ENCODE peak calls at places on chromosomes 12 and 14, in seven cellular contexts. M, K, F, U, Z, E and O are unnamed samples.

GRCh38 chr12:28232212-28232928 is 42.1 kb downstream of the CCDC91 start:
- DNase-seq in M (no peak), K (no peak), F (no peak), U (no peak), Z (no peak), E (no peak), O (no peak)

GRCh38 chr12:47817272-47818006 is 2.3 kb downstream of the HDAC7 start:
- DNase-seq in M (no peak), K (no peak), F (no peak), U (peak; percentile 46), Z (no peak), E (no peak), O (no peak)

GRCh38 chr12:57224973-57225679 is 4.4 kb upstream of the SHMT2 start:
- DNase-seq in M (no peak), K (peak; percentile 63), F (no peak), U (no peak), Z (no peak), E (peak; percentile 71), O (no peak)

GRCh38 chr14:76837524-76837923 is 11.3 kb downstream of the LRRC74A start:
- DNase-seq in M (no peak), K (no peak), F (no peak), U (no peak), Z (no peak), E (no peak), O (no peak)

GRCh38 chr14:96151242-96151641 is 53.4 kb upstream of the BDKRB2 start:
- DNase-seq in M (no peak), K (no peak), F (no peak), U (no peak), Z (no peak), E (no peak), O (peak; percentile 33)

GRCh38 chr12:109065154-109065852 is 12.9 kb downstream of the USP30 start:
- DNase-seq in M (no peak), K (no peak), F (no peak), U (no peak), Z (no peak), E (no peak), O (no peak)

GRCh38 chr14:51472881-51473280 is 178.8 kb upstream of the FRMD6 start:
- DNase-seq in M (peak; percentile 86), K (peak; percentile 41), F (peak; percentile 78), U (peak; percentile 46), Z (peak; percentile 27), E (no peak), O (no peak)

GRCh38 chr12:124248862-124249825 is 45.7 kb upstream of the RFLNA start:
- DNase-seq in M (no peak), K (no peak), F (peak; percentile 34), U (peak; percentile 26), Z (peak; percentile 68), E (no peak), O (no peak)

GRCh38 chr14:23801766-23802165 is 151.8 kb upstream of the DHRS4 start:
- DNase-seq in M (no peak), K (no peak), F (no peak), U (no peak), Z (no peak), E (no peak), O (no peak)

GRCh38 chr12:62783881-62784280 is 151.1 kb downstream of the PPM1H start:
- DNase-seq in M (no peak), K (no peak), F (no peak), U (no peak), Z (no peak), E (no peak), O (no peak)

DNA sequence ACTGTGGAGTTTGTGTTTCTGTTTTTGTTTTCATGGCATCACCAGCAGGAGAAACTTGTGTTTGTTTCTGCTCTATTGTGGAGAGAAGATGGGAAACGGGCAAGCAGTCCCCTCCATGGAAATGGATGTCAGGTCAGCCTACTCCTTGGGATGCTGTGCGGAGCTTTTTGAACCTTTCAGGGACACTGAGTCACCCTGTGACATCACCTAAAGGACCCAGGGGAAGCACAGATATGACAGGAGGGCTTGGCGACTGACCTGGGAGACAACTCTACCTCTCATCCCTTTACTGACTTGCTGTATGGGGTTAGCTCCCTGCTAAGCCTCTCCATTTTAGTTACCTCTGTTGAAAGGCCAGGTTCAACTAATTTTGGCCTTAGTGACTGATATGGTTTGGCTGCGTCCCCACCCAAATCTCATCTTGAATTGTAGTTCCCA is 706.9 kb upstream of the TMEM132C start:
- DNase-seq in M (no peak), K (no peak), F (no peak), U (no peak), Z (no peak), E (no peak), O (no peak)
- TF ChIP-seq CTCF in M (no peak), K (no peak), F (no peak), U (no peak), Z (no peak), E (no peak), O (no peak)

GRCh38 chr12:71138011-71138410 is 19.8 kb downstream of the TSPAN8 start:
- DNase-seq in M (no peak), K (no peak), F (no peak), U (no peak), Z (no peak), E (no peak), O (no peak)
- TF ChIP-seq CTCF in M (peak; percentile 16), K (peak; percentile 31), F (no peak), U (no peak), Z (no peak), E (no peak), O (no peak)

DNA sequence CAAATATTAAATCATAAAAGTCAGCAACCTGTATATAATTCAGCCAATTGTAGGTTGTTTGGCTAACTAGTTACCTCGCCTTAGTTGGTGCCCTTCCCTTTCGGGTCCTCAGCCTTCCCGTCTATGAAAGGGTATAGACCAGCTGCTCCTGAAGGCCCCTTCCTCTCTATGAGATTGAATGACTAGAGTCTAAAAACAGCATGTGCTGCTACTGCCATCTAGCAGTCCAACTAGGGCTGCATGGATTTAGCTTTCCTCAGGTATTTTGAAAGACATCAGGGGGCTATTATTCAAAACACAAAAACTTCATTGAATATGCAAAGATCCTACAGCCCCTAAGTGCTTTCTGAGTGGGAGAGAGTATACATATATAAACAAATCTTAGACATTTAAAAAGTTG is 37.0 kb upstream of the TMEM263 start:
- DNase-seq in M (peak; percentile 62), K (peak; percentile 12), F (no peak), U (peak; percentile 9), Z (no peak), E (no peak), O (no peak)
- TF ChIP-seq CTCF in M (peak; percentile 79), K (peak; percentile 27), F (peak; percentile 81), U (peak; percentile 57), Z (peak; percentile 36), E (peak; percentile 66), O (no peak)

GRCh38 chr12:14937689-14938088 is 648 bp downstream of the ERP27 start:
- DNase-seq in M (no peak), K (no peak), F (no peak), U (no peak), Z (no peak), E (no peak), O (no peak)
- TF ChIP-seq CTCF in M (peak; percentile 28), K (peak; percentile 22), F (peak; percentile 16), U (peak; percentile 13), Z (no peak), E (peak; percentile 15), O (no peak)

GRCh38 chr12:4277205-4277543 is 3.6 kb downstream of the CCND2 start:
- DNase-seq in M (no peak), K (no peak), F (no peak), U (no peak), Z (no peak), E (no peak), O (no peak)
- TF ChIP-seq CTCF in M (no peak), K (no peak), F (no peak), U (no peak), Z (no peak), E (no peak), O (peak; percentile 57)

DNA sequence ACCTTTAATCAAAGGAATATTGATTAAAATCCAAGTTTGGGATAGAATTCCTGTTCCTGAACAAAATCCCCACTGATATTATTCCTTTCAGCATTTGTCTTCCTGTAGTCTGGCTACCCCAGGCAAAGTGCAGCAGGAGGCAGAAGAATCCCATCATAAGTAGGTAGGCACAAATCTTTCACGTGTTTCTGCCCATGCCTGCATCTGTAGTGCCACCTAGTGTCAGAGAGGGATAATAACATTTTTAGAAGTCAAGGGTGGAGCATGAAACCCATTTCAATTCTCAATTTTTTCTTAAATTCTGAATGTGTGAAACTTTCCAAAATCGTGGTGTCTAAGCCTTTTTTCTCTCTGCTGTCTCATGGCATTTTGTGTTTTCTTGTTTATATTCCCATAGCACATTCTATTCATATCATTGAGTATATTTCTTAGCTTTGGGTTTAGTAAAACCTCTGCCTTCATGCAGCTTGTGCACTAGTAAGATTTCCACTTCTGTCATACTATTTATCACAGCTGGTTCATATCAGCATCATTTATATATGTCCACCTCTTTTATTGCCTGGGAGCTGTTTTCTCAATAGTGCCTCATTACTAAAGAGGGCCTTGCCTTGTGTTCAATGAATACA is 47.8 kb upstream of the RERG start:
- DNase-seq in M (peak; percentile 83), K (peak; percentile 52), F (peak; percentile 29), U (peak; percentile 81), Z (peak; percentile 68), E (peak; percentile 64), O (no peak)
- TF ChIP-seq CTCF in M (peak; percentile 86), K (peak; percentile 65), F (peak; percentile 90), U (peak; percentile 93), Z (peak; percentile 90), E (peak; percentile 67), O (peak; percentile 87)

GRCh38 chr12:11628353-11628752 is 21.1 kb upstream of the ETV6 start:
- DNase-seq in M (no peak), K (no peak), F (no peak), U (no peak), Z (no peak), E (no peak), O (no peak)

GRCh38 chr12:11623382-11623781 is 26.1 kb upstream of the ETV6 start:
- DNase-seq in M (no peak), K (no peak), F (no peak), U (no peak), Z (peak; percentile 34), E (no peak), O (no peak)

GRCh38 chr12:11624126-11624525 is 25.3 kb upstream of the ETV6 start:
- DNase-seq in M (no peak), K (no peak), F (no peak), U (no peak), Z (no peak), E (no peak), O (no peak)

GRCh38 chr12:11621797-11622423 is 27.6 kb upstream of the ETV6 start:
- DNase-seq in M (peak; percentile 42), K (no peak), F (no peak), U (peak; percentile 21), Z (no peak), E (no peak), O (no peak)

GRCh38 chr12:11622774-11623375 is 26.6 kb upstream of the ETV6 start:
- DNase-seq in M (peak; percentile 29), K (no peak), F (no peak), U (no peak), Z (peak; percentile 9), E (no peak), O (no peak)
- TF ChIP-seq CTCF in M (peak; percentile 52), K (no peak), F (peak; percentile 30), U (peak; percentile 21), Z (peak; percentile 44), E (no peak), O (no peak)

GRCh38 chr14:36518031-36518585 is 1.9 kb downstream of the NKX2-1 start:
- DNase-seq in M (no peak), K (no peak), F (no peak), U (no peak), Z (no peak), E (peak; percentile 28), O (no peak)
- TF ChIP-seq CTCF in M (no peak), K (no peak), F (no peak), U (no peak), Z (no peak), E (no peak), O (no peak)